ENCODE peak calls at places on chromosome 18, in five cellular contexts. One of them, this sample, is unnamed.

GRCh38 chr18:63676526-63676925 is 14.8 kb upstream of the SERPINB3 start:
- DNase-seq in stimulated activated CD4-positive, alpha-beta T cell treated with anti-CD3 and anti-CD28 coated beads, Interleukin-1b, Interleukin-23, amount 100 ng/mL, for 48 hours: no peak
- DNase-seq in pancreas: no peak
- DNase-seq in NCI-H1694: peak; percentile 0
- DNase-seq in left ventricle myocardium inferior: no peak
- DNase-seq in this sample: no peak

GRCh38 chr18:48850891-48851302 is 99.9 kb downstream of the SMAD7 start:
- DNase-seq in stimulated activated CD4-positive, alpha-beta T cell treated with anti-CD3 and anti-CD28 coated beads, Interleukin-1b, Interleukin-23, amount 100 ng/mL, for 48 hours: no peak
- DNase-seq in pancreas: no peak
- DNase-seq in NCI-H1694: no peak
- DNase-seq in left ventricle myocardium inferior: no peak
- DNase-seq in this sample: no peak

GRCh38 chr18:25230658-25231326 is 121.2 kb downstream of the ZNF521 start:
- DNase-seq in stimulated activated CD4-positive, alpha-beta T cell treated with anti-CD3 and anti-CD28 coated beads, Interleukin-1b, Interleukin-23, amount 100 ng/mL, for 48 hours: no peak
- DNase-seq in pancreas: peak; percentile 20
- DNase-seq in NCI-H1694: no peak
- DNase-seq in left ventricle myocardium inferior: peak; percentile 75
- DNase-seq in this sample: no peak

GRCh38 chr18:9802774-9803697 is 82.7 kb upstream of the TXNDC2 start:
- DNase-seq in stimulated activated CD4-positive, alpha-beta T cell treated with anti-CD3 and anti-CD28 coated beads, Interleukin-1b, Interleukin-23, amount 100 ng/mL, for 48 hours: no peak
- DNase-seq in pancreas: no peak
- DNase-seq in NCI-H1694: no peak
- DNase-seq in left ventricle myocardium inferior: no peak
- DNase-seq in this sample: no peak

GRCh38 chr18:79630266-79631095 is 49.1 kb upstream of the CTDP1 start:
- DNase-seq in stimulated activated CD4-positive, alpha-beta T cell treated with anti-CD3 and anti-CD28 coated beads, Interleukin-1b, Interleukin-23, amount 100 ng/mL, for 48 hours: no peak
- DNase-seq in pancreas: no peak
- DNase-seq in NCI-H1694: no peak
- DNase-seq in left ventricle myocardium inferior: no peak
- DNase-seq in this sample: no peak

GRCh38 chr18:13465476-13465875 is 246.9 kb downstream of the LDLRAD4 start:
- DNase-seq in stimulated activated CD4-positive, alpha-beta T cell treated with anti-CD3 and anti-CD28 coated beads, Interleukin-1b, Interleukin-23, amount 100 ng/mL, for 48 hours: no peak
- DNase-seq in pancreas: no peak
- DNase-seq in NCI-H1694: no peak
- DNase-seq in left ventricle myocardium inferior: no peak
- DNase-seq in this sample: no peak

GRCh38 chr18:32138332-32138731 is 46.7 kb downstream of the RNF138 start:
- DNase-seq in stimulated activated CD4-positive, alpha-beta T cell treated with anti-CD3 and anti-CD28 coated beads, Interleukin-1b, Interleukin-23, amount 100 ng/mL, for 48 hours: no peak
- DNase-seq in pancreas: no peak
- DNase-seq in NCI-H1694: no peak
- DNase-seq in left ventricle myocardium inferior: no peak
- DNase-seq in this sample: peak; percentile 22

GRCh38 chr18:24735504-24736243 is 275.2 kb downstream of the HRH4 start:
- DNase-seq in stimulated activated CD4-positive, alpha-beta T cell treated with anti-CD3 and anti-CD28 coated beads, Interleukin-1b, Interleukin-23, amount 100 ng/mL, for 48 hours: no peak
- DNase-seq in pancreas: no peak
- DNase-seq in NCI-H1694: no peak
- DNase-seq in left ventricle myocardium inferior: no peak
- DNase-seq in this sample: no peak

GRCh38 chr18:22219568-22220355 is 50.4 kb downstream of the GATA6 start:
- DNase-seq in stimulated activated CD4-positive, alpha-beta T cell treated with anti-CD3 and anti-CD28 coated beads, Interleukin-1b, Interleukin-23, amount 100 ng/mL, for 48 hours: no peak
- DNase-seq in pancreas: no peak
- DNase-seq in NCI-H1694: no peak
- DNase-seq in left ventricle myocardium inferior: no peak
- DNase-seq in this sample: no peak